ENCODE peak calls at places on chromosomes 12 and 14, in six cellular contexts. One of them, this sample, is unnamed.

GRCh38 chr14:57066887-57067513 is 201.7 kb downstream of the EXOC5 start:
- DNase-seq in GM23248: peak
- DNase-seq in stimulated activated CD4-positive, alpha-beta T cell treated with anti-CD3 and anti-CD28 coated beads, Interleukin-1b, Interleukin-23, amount 100 ng/mL, for 48 hours: peak
- DNase-seq in GM06990: peak
- DNase-seq in ELR: peak
- DNase-seq in ELF-1: peak
- DNase-seq in this sample: peak

GRCh38 chr12:6955462-6956331 is 4.5 kb downstream of the PTPN6 start:
- DNase-seq in ELR: no peak
- DNase-seq in ELF-1: no peak
- DNase-seq in GM23248: no peak
- DNase-seq in stimulated activated CD4-positive, alpha-beta T cell treated with anti-CD3 and anti-CD28 coated beads, Interleukin-1b, Interleukin-23, amount 100 ng/mL, for 48 hours: no peak
- DNase-seq in GM06990: no peak
- DNase-seq in this sample: no peak

GRCh38 chr12:67355428-67356385 is 86.5 kb downstream of the CAND1 start:
- DNase-seq in ELF-1: peak
- DNase-seq in GM06990: peak
- DNase-seq in stimulated activated CD4-positive, alpha-beta T cell treated with anti-CD3 and anti-CD28 coated beads, Interleukin-1b, Interleukin-23, amount 100 ng/mL, for 48 hours: no peak
- DNase-seq in GM23248: peak
- DNase-seq in ELR: peak
- DNase-seq in this sample: peak

GRCh38 chr14:74571901-74572828 is 39.9 kb downstream of the LTBP2 start:
- DNase-seq in ELF-1: no peak
- DNase-seq in stimulated activated CD4-positive, alpha-beta T cell treated with anti-CD3 and anti-CD28 coated beads, Interleukin-1b, Interleukin-23, amount 100 ng/mL, for 48 hours: peak
- DNase-seq in GM06990: no peak
- DNase-seq in ELR: peak
- DNase-seq in GM23248: peak
- DNase-seq in this sample: peak

GRCh38 chr14:63371033-63371432 is 52.3 kb upstream of the GPHB5 start:
- DNase-seq in stimulated activated CD4-positive, alpha-beta T cell treated with anti-CD3 and anti-CD28 coated beads, Interleukin-1b, Interleukin-23, amount 100 ng/mL, for 48 hours: no peak
- DNase-seq in GM23248: no peak
- DNase-seq in GM06990: no peak
- DNase-seq in ELF-1: no peak
- DNase-seq in ELR: no peak
- DNase-seq in this sample: no peak

GRCh38 chr14:33655421-33655820 is 295.5 kb downstream of the EGLN3 start:
- DNase-seq in stimulated activated CD4-positive, alpha-beta T cell treated with anti-CD3 and anti-CD28 coated beads, Interleukin-1b, Interleukin-23, amount 100 ng/mL, for 48 hours: no peak
- DNase-seq in GM06990: no peak
- DNase-seq in ELF-1: no peak
- DNase-seq in GM23248: no peak
- DNase-seq in ELR: peak
- DNase-seq in this sample: no peak

GRCh38 chr12:23731035-23731434 is 218.4 kb downstream of the SOX5 start:
- DNase-seq in ELF-1: no peak
- DNase-seq in GM06990: no peak
- DNase-seq in GM23248: no peak
- DNase-seq in stimulated activated CD4-positive, alpha-beta T cell treated with anti-CD3 and anti-CD28 coated beads, Interleukin-1b, Interleukin-23, amount 100 ng/mL, for 48 hours: no peak
- DNase-seq in ELR: no peak
- DNase-seq in this sample: no peak

GRCh38 chr14:50067723-50068495 is 48.5 kb downstream of the VCPKMT start:
- DNase-seq in ELF-1: no peak
- DNase-seq in GM23248: peak
- DNase-seq in GM06990: no peak
- DNase-seq in ELR: peak
- DNase-seq in stimulated activated CD4-positive, alpha-beta T cell treated with anti-CD3 and anti-CD28 coated beads, Interleukin-1b, Interleukin-23, amount 100 ng/mL, for 48 hours: peak
- DNase-seq in this sample: peak

GRCh38 chr12:50220357-50221061 is 53.3 kb upstream of the CERS5 start:
- DNase-seq in ELR: peak
- DNase-seq in stimulated activated CD4-positive, alpha-beta T cell treated with anti-CD3 and anti-CD28 coated beads, Interleukin-1b, Interleukin-23, amount 100 ng/mL, for 48 hours: peak
- DNase-seq in ELF-1: no peak
- DNase-seq in GM23248: peak
- DNase-seq in GM06990: peak
- DNase-seq in this sample: peak